ENCODE peak calls at places on chromosome 3, in seven cellular contexts. K is B cell, Y is GM12865, O is GM12864, Q is psoas muscle, J is fibroblast of pulmonary artery, G is ovary. H is an unnamed sample.

GRCh38 chr3:185341616-185342457 is 21.1 kb upstream of the MAP3K13 start:
- DNase-seq in O (no peak), Q (no peak), G (no peak), J (no peak), K (no peak), Y (no peak), H (no peak)

GRCh38 chr3:193863657-193864323 is 270.8 kb downstream of the OPA1 start:
- DNase-seq in Q (no peak), J (peak; percentile 24), G (no peak), Y (no peak), O (no peak), K (no peak), H (no peak)

GRCh38 chr3:161793194-161793825 is 296.7 kb downstream of the OTOL1 start:
- DNase-seq in Q (no peak), K (no peak), Y (no peak), O (no peak), G (no peak), J (no peak), H (no peak)

GRCh38 chr3:184255291-184256039 is 5.9 kb downstream of the CAMK2N2 start:
- DNase-seq in Y (no peak), Q (no peak), G (no peak), O (no peak), K (no peak), J (no peak), H (peak; percentile 58)

GRCh38 chr3:111338059-111338698 is 203.8 kb upstream of the CD96 start:
- DNase-seq in Q (no peak), Y (peak; percentile 40), O (no peak), K (peak; percentile 12), J (peak; percentile 89), G (peak; percentile 48), H (peak; percentile 60)

GRCh38 chr3:18425641-18426403 is 683 bp upstream of the SATB1 start:
- DNase-seq in K (peak; percentile 88), J (peak; percentile 5), Y (no peak), G (peak; percentile 26), O (no peak), Q (peak; percentile 49), H (peak; percentile 84)

GRCh38 chr3:184656991-184657669 is 54.7 kb downstream of the MAGEF1 start:
- DNase-seq in K (no peak), O (peak; percentile 40), G (no peak), J (peak; percentile 43), Q (no peak), Y (peak; percentile 56), H (peak; percentile 64)

GRCh38 chr3:186713499-186713898 is 3.7 kb upstream of the KNG1 start:
- DNase-seq in J (no peak), O (no peak), K (no peak), Y (no peak), G (no peak), Q (no peak), H (no peak)

GRCh38 chr3:3109407-3110298 is 521 bp downstream of the IL5RA start:
- DNase-seq in K (no peak), Y (peak; percentile 41), G (no peak), J (peak; percentile 8), O (no peak), Q (no peak), H (no peak)

GRCh38 chr3:157087398-157088132 is 72.4 kb downstream of the CCNL1 start:
- DNase-seq in J (peak; percentile 57), O (no peak), G (no peak), K (no peak), Y (peak; percentile 50), Q (no peak), H (no peak)

GRCh38 chr3:108493862-108494261 is 16.5 kb downstream of the MYH15 start:
- DNase-seq in K (no peak), Y (no peak), J (no peak), Q (no peak), G (no peak), O (no peak), H (peak; percentile 20)
- TF ChIP-seq CTCF in K (no peak), Y (peak; percentile 12), J (peak; percentile 19), Q (no peak), G (no peak), O (peak; percentile 22), H (no peak)

DNA sequence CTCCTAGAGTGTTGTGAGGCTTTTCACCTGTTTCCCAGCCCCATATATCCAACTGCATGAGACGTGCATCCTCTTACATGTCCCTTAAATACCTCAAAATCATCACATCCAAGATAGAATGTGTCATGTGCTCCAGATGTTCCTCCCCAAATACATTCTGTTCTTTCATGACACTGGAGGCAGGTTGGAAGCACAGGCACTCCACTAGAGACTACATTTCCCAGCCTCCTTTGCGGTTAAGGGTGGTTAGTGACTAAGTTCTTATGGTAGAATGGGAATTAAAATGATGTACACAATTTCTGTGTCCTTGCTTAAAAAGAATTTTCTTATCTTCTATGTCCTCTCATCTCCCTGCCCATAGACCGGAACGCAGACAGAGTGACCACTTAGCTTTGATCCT is 34.3 kb downstream of the TMEM40 start:
- DNase-seq in J (no peak), K (no peak), Q (no peak), O (no peak), Y (no peak), G (no peak), H (no peak)
- TF ChIP-seq CTCF in J (no peak), K (no peak), Q (no peak), O (no peak), Y (no peak), G (no peak), H (no peak)

GRCh38 chr3:38164966-38165721 is at the start of gene OXSR1:
- DNase-seq in K (peak; percentile 99), Y (peak; percentile 100), G (peak; percentile 99), Q (peak; percentile 99), J (peak; percentile 100), O (peak; percentile 100), H (peak; percentile 100)

GRCh38 chr3:38165722-38166387 is 518 bp downstream of the OXSR1 start:
- DNase-seq in G (peak; percentile 67), Q (no peak), O (no peak), Y (no peak), J (no peak), K (no peak), H (no peak)

GRCh38 chr3:38158472-38158871 is 6.9 kb upstream of the OXSR1 start:
- DNase-seq in Y (no peak), O (no peak), K (no peak), J (no peak), Q (no peak), G (no peak), H (no peak)

GRCh38 chr3:38164136-38164965 is 986 bp upstream of the OXSR1 start:
- DNase-seq in G (peak; percentile 36), O (no peak), Y (no peak), Q (no peak), K (no peak), J (no peak), H (no peak)

GRCh38 chr3:38163117-38163870 is 2.0 kb upstream of the OXSR1 start:
- DNase-seq in J (no peak), Q (no peak), K (peak; percentile 31), O (no peak), G (no peak), Y (peak; percentile 35), H (peak; percentile 45)
- TF ChIP-seq CTCF in J (peak; percentile 5), Q (peak; percentile 10), K (peak; percentile 29), O (peak; percentile 55), G (no peak), Y (peak; percentile 6), H (peak; percentile 47)

GRCh38 chr3:78978037-78978436 is 789.8 kb downstream of the ROBO1 start:
- DNase-seq in K (no peak), J (peak; percentile 52), Q (no peak), Y (peak; percentile 16), O (no peak), G (no peak), H (no peak)
- TF ChIP-seq CTCF in K (no peak), J (peak; percentile 57), Q (peak; percentile 29), Y (no peak), O (no peak), G (no peak), H (no peak)

GRCh38 chr3:166829896-166830295 is 550.2 kb downstream of the ZBBX start:
- DNase-seq in K (no peak), Y (no peak), Q (no peak), G (no peak), J (no peak), O (no peak), H (no peak)
- TF ChIP-seq CTCF in K (no peak), Y (no peak), Q (no peak), G (no peak), J (no peak), O (no peak), H (no peak)

DNA sequence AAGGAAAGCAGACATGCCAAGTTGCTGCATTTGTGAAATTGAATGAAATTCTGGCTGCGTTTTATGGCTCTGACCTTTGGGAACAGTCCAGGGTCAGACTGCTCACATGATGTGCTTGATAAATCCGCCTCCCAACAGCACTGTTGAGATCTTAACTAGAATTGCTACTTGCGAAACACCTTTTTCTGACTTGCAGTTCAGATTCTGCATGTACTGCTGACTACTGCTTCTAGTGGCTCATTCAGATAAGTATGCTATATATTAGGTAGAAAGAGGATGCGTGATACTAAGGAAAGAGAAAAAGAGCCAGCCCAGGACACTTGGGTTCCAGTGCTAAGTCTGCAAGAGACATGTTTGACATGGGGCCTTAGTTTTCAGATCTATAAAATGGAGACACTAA is 129.4 kb downstream of the LPP start:
- DNase-seq in J (peak; percentile 71), K (no peak), O (no peak), Q (no peak), G (no peak), Y (peak; percentile 2), H (no peak)
- TF ChIP-seq CTCF in J (peak; percentile 37), K (no peak), O (no peak), Q (no peak), G (no peak), Y (no peak), H (no peak)

GRCh38 chr3:76724075-76724474 is 315.8 kb upstream of the ROBO2 start:
- DNase-seq in K (no peak), G (no peak), O (no peak), Q (no peak), J (no peak), Y (no peak), H (no peak)
- TF ChIP-seq CTCF in K (no peak), G (no peak), O (no peak), Q (no peak), J (no peak), Y (no peak), H (no peak)

GRCh38 chr3:143952569-143953069 is 19.0 kb upstream of the DIPK2A start:
- DNase-seq in G (no peak), K (no peak), O (no peak), Y (peak; percentile 19), Q (no peak), J (no peak), H (no peak)
- TF ChIP-seq CTCF in G (no peak), K (peak; percentile 14), O (peak; percentile 26), Y (no peak), Q (no peak), J (no peak), H (no peak)